ENCODE peak calls at places on chromosomes 16 and 17, in eight cellular contexts. One of them, this sample, is unnamed.

GRCh38 chr17:31467502-31468256 is 76.2 kb downstream of the RAB11FIP4 start:
- DNase-seq in activated CD8-positive, alpha-beta T cell treated with anti-CD3 and anti-CD28 coated beads for 36 hours: no peak
- DNase-seq in SK-N-SH: peak; percentile 48
- DNase-seq in spleen: no peak
- DNase-seq in GM06990: no peak
- DNase-seq in A549: no peak
- DNase-seq in fibroblast of pulmonary artery: no peak
- DNase-seq in H9: no peak
- DNase-seq in this sample: no peak

GRCh38 chr16:55502801-55503366 is 6.0 kb upstream of the LPCAT2 start:
- DNase-seq in GM06990: no peak
- DNase-seq in fibroblast of pulmonary artery: peak; percentile 97
- DNase-seq in activated CD8-positive, alpha-beta T cell treated with anti-CD3 and anti-CD28 coated beads for 36 hours: no peak
- DNase-seq in SK-N-SH: peak; percentile 78
- DNase-seq in spleen: no peak
- DNase-seq in H9: peak; percentile 32
- DNase-seq in A549: peak; percentile 68
- DNase-seq in this sample: peak; percentile 57

GRCh38 chr16:89861648-89862047 is 11.7 kb upstream of the TCF25 start:
- DNase-seq in spleen: no peak
- DNase-seq in SK-N-SH: no peak
- DNase-seq in activated CD8-positive, alpha-beta T cell treated with anti-CD3 and anti-CD28 coated beads for 36 hours: no peak
- DNase-seq in GM06990: peak; percentile 55
- DNase-seq in H9: no peak
- DNase-seq in fibroblast of pulmonary artery: no peak
- DNase-seq in A549: no peak
- DNase-seq in this sample: no peak

GRCh38 chr17:41666336-41666680 is 22.4 kb upstream of the EIF1 start:
- DNase-seq in activated CD8-positive, alpha-beta T cell treated with anti-CD3 and anti-CD28 coated beads for 36 hours: peak; percentile 89
- DNase-seq in fibroblast of pulmonary artery: peak; percentile 59
- DNase-seq in SK-N-SH: peak; percentile 58
- DNase-seq in spleen: peak; percentile 85
- DNase-seq in A549: peak; percentile 73
- DNase-seq in H9: no peak
- DNase-seq in GM06990: no peak
- DNase-seq in this sample: peak; percentile 18

GRCh38 chr17:12254460-12254859 is 233.8 kb downstream of the MAP2K4 start:
- DNase-seq in activated CD8-positive, alpha-beta T cell treated with anti-CD3 and anti-CD28 coated beads for 36 hours: no peak
- DNase-seq in fibroblast of pulmonary artery: no peak
- DNase-seq in spleen: no peak
- DNase-seq in GM06990: no peak
- DNase-seq in SK-N-SH: no peak
- DNase-seq in H9: no peak
- DNase-seq in A549: no peak
- DNase-seq in this sample: no peak

GRCh38 chr16:65965632-65966031 is 400.9 kb upstream of the CDH5 start:
- DNase-seq in spleen: no peak
- DNase-seq in GM06990: no peak
- DNase-seq in activated CD8-positive, alpha-beta T cell treated with anti-CD3 and anti-CD28 coated beads for 36 hours: no peak
- DNase-seq in H9: no peak
- DNase-seq in A549: peak; percentile 29
- DNase-seq in fibroblast of pulmonary artery: no peak
- DNase-seq in SK-N-SH: no peak
- DNase-seq in this sample: peak; percentile 79

GRCh38 chr16:4936991-4937781 is at the start of gene PPL:
- DNase-seq in fibroblast of pulmonary artery: no peak
- DNase-seq in SK-N-SH: peak; percentile 72
- DNase-seq in H9: peak; percentile 98
- DNase-seq in activated CD8-positive, alpha-beta T cell treated with anti-CD3 and anti-CD28 coated beads for 36 hours: peak; percentile 20
- DNase-seq in A549: peak; percentile 73
- DNase-seq in GM06990: peak; percentile 40
- DNase-seq in spleen: no peak
- DNase-seq in this sample: peak; percentile 86

GRCh38 chr17:41178341-41178740 is 320 bp upstream of the KRTAP4-2 start:
- DNase-seq in GM06990: no peak
- DNase-seq in fibroblast of pulmonary artery: no peak
- DNase-seq in H9: no peak
- DNase-seq in activated CD8-positive, alpha-beta T cell treated with anti-CD3 and anti-CD28 coated beads for 36 hours: no peak
- DNase-seq in SK-N-SH: no peak
- DNase-seq in A549: no peak
- DNase-seq in spleen: no peak
- DNase-seq in this sample: peak; percentile 43

GRCh38 chr17:40598928-40599627 is 33.8 kb upstream of the CCR7 start:
- DNase-seq in A549: no peak
- DNase-seq in activated CD8-positive, alpha-beta T cell treated with anti-CD3 and anti-CD28 coated beads for 36 hours: peak; percentile 92
- DNase-seq in GM06990: peak; percentile 87
- DNase-seq in spleen: peak; percentile 71
- DNase-seq in fibroblast of pulmonary artery: peak; percentile 53
- DNase-seq in SK-N-SH: no peak
- DNase-seq in H9: no peak
- DNase-seq in this sample: no peak

GRCh38 chr16:71357681-71358080 is 842 bp upstream of the CALB2 start:
- DNase-seq in A549: peak; percentile 22
- DNase-seq in SK-N-SH: peak; percentile 32
- DNase-seq in spleen: no peak
- DNase-seq in GM06990: no peak
- DNase-seq in activated CD8-positive, alpha-beta T cell treated with anti-CD3 and anti-CD28 coated beads for 36 hours: no peak
- DNase-seq in H9: peak; percentile 47
- DNase-seq in fibroblast of pulmonary artery: no peak
- DNase-seq in this sample: peak; percentile 25
- TF ChIP-seq CTCF in A549: no peak
- TF ChIP-seq CTCF in SK-N-SH: no peak
- TF ChIP-seq CTCF in spleen: no peak
- TF ChIP-seq CTCF in GM06990: no peak
- TF ChIP-seq CTCF in activated CD8-positive, alpha-beta T cell treated with anti-CD3 and anti-CD28 coated beads for 36 hours: no peak
- TF ChIP-seq CTCF in H9: peak; percentile 29
- TF ChIP-seq CTCF in fibroblast of pulmonary artery: no peak
- TF ChIP-seq CTCF in this sample: peak; percentile 25

DNA sequence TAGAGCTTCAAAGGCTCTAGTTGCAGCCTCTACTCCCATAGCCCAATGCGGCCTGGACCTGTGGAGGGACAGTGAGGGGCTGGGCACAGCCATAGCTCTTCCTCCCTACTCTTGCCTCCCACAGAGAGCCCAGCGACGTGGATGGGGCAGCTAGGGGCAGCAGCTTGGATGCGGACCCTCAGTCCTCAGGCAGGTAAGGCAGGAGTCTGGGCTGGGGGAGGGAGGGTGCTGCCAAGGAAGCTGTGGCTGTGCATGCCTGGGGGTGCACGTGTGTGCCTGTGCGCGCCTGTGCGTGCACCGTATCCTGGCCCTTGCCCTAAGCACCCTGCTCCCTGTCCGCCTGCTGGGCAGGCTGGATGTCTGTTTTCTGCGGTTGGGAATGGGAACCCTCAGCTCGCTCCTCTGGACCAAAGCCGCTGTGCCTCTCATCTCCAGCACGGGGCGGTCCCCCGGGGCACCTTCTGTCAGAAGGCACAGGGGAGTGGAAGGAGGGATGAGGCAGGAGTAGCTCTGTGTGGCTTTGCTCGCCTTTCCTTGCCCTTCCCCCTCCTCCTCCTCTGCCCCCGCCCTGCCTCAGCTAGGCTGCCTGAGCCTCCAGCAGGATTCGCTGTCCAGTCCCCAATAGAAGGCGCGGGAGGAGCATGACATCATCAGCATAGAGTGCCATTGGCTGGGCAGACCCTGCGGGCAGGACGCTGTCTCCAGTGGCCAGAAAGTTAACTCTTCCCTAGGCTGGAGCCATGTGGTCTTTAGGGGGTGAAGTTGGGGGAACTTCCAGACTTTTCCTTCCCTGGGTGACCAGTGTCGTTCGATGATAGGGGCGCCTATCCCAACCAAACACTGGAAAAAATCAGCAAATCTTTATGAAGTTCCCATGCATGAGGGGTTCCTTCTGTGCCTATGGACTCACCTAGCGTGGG is 797 bp downstream of the PRCD start:
- DNase-seq in activated CD8-positive, alpha-beta T cell treated with anti-CD3 and anti-CD28 coated beads for 36 hours: peak; percentile 50
- DNase-seq in fibroblast of pulmonary artery: peak; percentile 96
- DNase-seq in GM06990: no peak
- DNase-seq in A549: peak; percentile 94
- DNase-seq in H9: peak; percentile 100
- DNase-seq in SK-N-SH: peak; percentile 93
- DNase-seq in spleen: peak; percentile 88
- DNase-seq in this sample: peak; percentile 90
- TF ChIP-seq CTCF in activated CD8-positive, alpha-beta T cell treated with anti-CD3 and anti-CD28 coated beads for 36 hours: no peak
- TF ChIP-seq CTCF in fibroblast of pulmonary artery: peak; percentile 6
- TF ChIP-seq CTCF in GM06990: no peak
- TF ChIP-seq CTCF in A549: no peak
- TF ChIP-seq CTCF in H9: no peak
- TF ChIP-seq CTCF in SK-N-SH: peak; percentile 33
- TF ChIP-seq CTCF in spleen: no peak
- TF ChIP-seq CTCF in this sample: no peak

GRCh38 chr17:56653877-56654276 is 60.4 kb downstream of the NOG start:
- DNase-seq in spleen: no peak
- DNase-seq in A549: peak; percentile 72
- DNase-seq in GM06990: peak; percentile 11
- DNase-seq in fibroblast of pulmonary artery: peak; percentile 11
- DNase-seq in activated CD8-positive, alpha-beta T cell treated with anti-CD3 and anti-CD28 coated beads for 36 hours: peak; percentile 86
- DNase-seq in H9: peak; percentile 86
- DNase-seq in SK-N-SH: peak; percentile 32
- DNase-seq in this sample: peak; percentile 91
- TF ChIP-seq CTCF in spleen: no peak
- TF ChIP-seq CTCF in A549: peak; percentile 41
- TF ChIP-seq CTCF in GM06990: peak; percentile 82
- TF ChIP-seq CTCF in fibroblast of pulmonary artery: peak; percentile 25
- TF ChIP-seq CTCF in activated CD8-positive, alpha-beta T cell treated with anti-CD3 and anti-CD28 coated beads for 36 hours: peak; percentile 74
- TF ChIP-seq CTCF in H9: peak; percentile 76
- TF ChIP-seq CTCF in SK-N-SH: peak; percentile 81
- TF ChIP-seq CTCF in this sample: peak; percentile 91

GRCh38 chr16:27980919-27981670 is 82.4 kb downstream of the GSG1L start:
- DNase-seq in A549: no peak
- DNase-seq in SK-N-SH: peak; percentile 40
- DNase-seq in activated CD8-positive, alpha-beta T cell treated with anti-CD3 and anti-CD28 coated beads for 36 hours: no peak
- DNase-seq in spleen: peak; percentile 38
- DNase-seq in GM06990: no peak
- DNase-seq in H9: no peak
- DNase-seq in fibroblast of pulmonary artery: no peak
- DNase-seq in this sample: no peak

GRCh38 chr16:27984121-27984520 is 79.4 kb downstream of the GSG1L start:
- DNase-seq in activated CD8-positive, alpha-beta T cell treated with anti-CD3 and anti-CD28 coated beads for 36 hours: no peak
- DNase-seq in A549: no peak
- DNase-seq in GM06990: no peak
- DNase-seq in H9: no peak
- DNase-seq in SK-N-SH: no peak
- DNase-seq in fibroblast of pulmonary artery: no peak
- DNase-seq in spleen: peak; percentile 15
- DNase-seq in this sample: no peak

GRCh38 chr16:27983244-27983643 is 80.3 kb downstream of the GSG1L start:
- DNase-seq in A549: no peak
- DNase-seq in spleen: peak; percentile 18
- DNase-seq in activated CD8-positive, alpha-beta T cell treated with anti-CD3 and anti-CD28 coated beads for 36 hours: no peak
- DNase-seq in GM06990: no peak
- DNase-seq in fibroblast of pulmonary artery: no peak
- DNase-seq in H9: no peak
- DNase-seq in SK-N-SH: no peak
- DNase-seq in this sample: no peak

GRCh38 chr16:27980076-27980775 is 83.3 kb downstream of the GSG1L start:
- DNase-seq in H9: no peak
- DNase-seq in fibroblast of pulmonary artery: no peak
- DNase-seq in A549: no peak
- DNase-seq in activated CD8-positive, alpha-beta T cell treated with anti-CD3 and anti-CD28 coated beads for 36 hours: no peak
- DNase-seq in spleen: peak; percentile 34
- DNase-seq in GM06990: no peak
- DNase-seq in SK-N-SH: no peak
- DNase-seq in this sample: no peak

DNA sequence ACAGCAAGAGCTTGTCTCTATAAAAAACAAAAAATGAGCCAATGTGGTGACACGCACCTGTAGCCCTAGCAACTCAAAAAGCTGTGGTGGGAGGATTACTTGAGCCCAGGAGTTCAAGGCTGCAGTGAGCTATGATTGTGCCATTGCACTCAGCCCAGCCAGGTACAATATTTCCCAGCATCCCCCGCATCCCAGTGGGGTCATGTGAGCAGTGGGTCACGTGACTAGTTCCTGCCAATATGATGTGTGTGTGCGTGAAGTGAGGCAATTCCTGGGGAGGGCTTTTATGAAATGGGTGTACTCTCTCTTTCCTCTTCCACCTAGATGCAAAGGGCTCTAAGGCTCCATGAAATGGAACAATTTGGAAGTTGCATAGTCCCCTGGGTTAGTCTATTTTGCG is 81.3 kb downstream of the GSG1L start:
- DNase-seq in GM06990: no peak
- DNase-seq in SK-N-SH: no peak
- DNase-seq in spleen: no peak
- DNase-seq in activated CD8-positive, alpha-beta T cell treated with anti-CD3 and anti-CD28 coated beads for 36 hours: peak; percentile 13
- DNase-seq in A549: peak; percentile 40
- DNase-seq in H9: no peak
- DNase-seq in fibroblast of pulmonary artery: no peak
- DNase-seq in this sample: no peak
- TF ChIP-seq CTCF in GM06990: no peak
- TF ChIP-seq CTCF in SK-N-SH: no peak
- TF ChIP-seq CTCF in spleen: no peak
- TF ChIP-seq CTCF in activated CD8-positive, alpha-beta T cell treated with anti-CD3 and anti-CD28 coated beads for 36 hours: no peak
- TF ChIP-seq CTCF in A549: no peak
- TF ChIP-seq CTCF in H9: no peak
- TF ChIP-seq CTCF in fibroblast of pulmonary artery: no peak
- TF ChIP-seq CTCF in this sample: no peak

GRCh38 chr17:45764479-45764878 is 19.6 kb upstream of the CRHR1 start:
- DNase-seq in fibroblast of pulmonary artery: no peak
- DNase-seq in SK-N-SH: no peak
- DNase-seq in activated CD8-positive, alpha-beta T cell treated with anti-CD3 and anti-CD28 coated beads for 36 hours: no peak
- DNase-seq in H9: no peak
- DNase-seq in spleen: no peak
- DNase-seq in GM06990: no peak
- DNase-seq in A549: no peak
- DNase-seq in this sample: no peak

GRCh38 chr17:45770632-45771472 is 13.3 kb upstream of the CRHR1 start:
- DNase-seq in SK-N-SH: no peak
- DNase-seq in GM06990: no peak
- DNase-seq in activated CD8-positive, alpha-beta T cell treated with anti-CD3 and anti-CD28 coated beads for 36 hours: no peak
- DNase-seq in H9: peak; percentile 76
- DNase-seq in A549: no peak
- DNase-seq in fibroblast of pulmonary artery: no peak
- DNase-seq in spleen: no peak
- DNase-seq in this sample: no peak

GRCh38 chr17:45763182-45763581 is 20.9 kb upstream of the CRHR1 start:
- DNase-seq in spleen: no peak
- DNase-seq in fibroblast of pulmonary artery: no peak
- DNase-seq in GM06990: no peak
- DNase-seq in activated CD8-positive, alpha-beta T cell treated with anti-CD3 and anti-CD28 coated beads for 36 hours: no peak
- DNase-seq in A549: no peak
- DNase-seq in SK-N-SH: no peak
- DNase-seq in H9: no peak
- DNase-seq in this sample: no peak

GRCh38 chr17:45771473-45771959 is 12.6 kb upstream of the CRHR1 start:
- DNase-seq in SK-N-SH: no peak
- DNase-seq in H9: peak; percentile 53
- DNase-seq in GM06990: no peak
- DNase-seq in A549: no peak
- DNase-seq in spleen: no peak
- DNase-seq in fibroblast of pulmonary artery: no peak
- DNase-seq in activated CD8-positive, alpha-beta T cell treated with anti-CD3 and anti-CD28 coated beads for 36 hours: no peak
- DNase-seq in this sample: no peak

DNA sequence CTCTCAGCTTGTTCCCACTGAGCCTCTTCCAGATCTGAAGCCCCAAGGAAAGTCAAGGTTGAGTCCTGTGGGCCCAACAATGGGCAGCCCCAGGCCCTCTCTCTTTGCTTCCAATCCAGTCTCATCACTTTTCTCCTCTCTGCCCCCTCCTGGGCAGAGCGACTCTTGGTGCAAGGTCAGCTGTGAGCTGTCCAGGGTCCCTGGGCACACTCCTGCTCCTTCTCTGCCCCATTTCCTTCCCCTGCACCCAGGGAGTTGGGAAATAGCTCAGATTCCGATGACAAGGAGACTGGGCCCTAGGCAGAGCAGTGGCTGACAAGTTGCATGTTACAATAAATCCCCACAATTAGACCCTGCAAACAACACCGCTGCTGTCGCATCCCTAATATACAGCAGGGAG is 16.1 kb upstream of the CRHR1 start:
- DNase-seq in A549: no peak
- DNase-seq in GM06990: no peak
- DNase-seq in spleen: no peak
- DNase-seq in H9: peak; percentile 83
- DNase-seq in SK-N-SH: no peak
- DNase-seq in activated CD8-positive, alpha-beta T cell treated with anti-CD3 and anti-CD28 coated beads for 36 hours: no peak
- DNase-seq in fibroblast of pulmonary artery: no peak
- DNase-seq in this sample: peak; percentile 16
- TF ChIP-seq CTCF in A549: no peak
- TF ChIP-seq CTCF in GM06990: no peak
- TF ChIP-seq CTCF in spleen: no peak
- TF ChIP-seq CTCF in H9: peak; percentile 57
- TF ChIP-seq CTCF in SK-N-SH: peak; percentile 13
- TF ChIP-seq CTCF in activated CD8-positive, alpha-beta T cell treated with anti-CD3 and anti-CD28 coated beads for 36 hours: no peak
- TF ChIP-seq CTCF in fibroblast of pulmonary artery: no peak
- TF ChIP-seq CTCF in this sample: peak; percentile 34